ENCODE peak calls at places on chromosomes 12 and 14, in four cellular contexts. Y, G, K and E are unnamed samples.

GRCh38 chr12:1115471-1116242 is 124.6 kb downstream of the ERC1 start:
- DNase-seq in Y (no peak), G (no peak), K (no peak), E (no peak)

GRCh38 chr12:11580125-11580751 is 69.2 kb upstream of the ETV6 start:
- DNase-seq in Y (no peak), G (no peak), K (no peak), E (no peak)

GRCh38 chr12:93229494-93230310 is 148.0 kb upstream of the NUDT4 start:
- DNase-seq in Y (peak; percentile 42), G (no peak), K (no peak), E (no peak)

GRCh38 chr12:121603581-121603980 is 22.7 kb upstream of the ORAI1 start:
- DNase-seq in Y (no peak), G (no peak), K (no peak), E (no peak)

GRCh38 chr12:50285253-50285652 is 1.9 kb upstream of the LIMA1 start:
- DNase-seq in Y (no peak), G (no peak), K (no peak), E (no peak)

GRCh38 chr12:132211326-132211725 is 67.1 kb downstream of the NOC4L start:
- DNase-seq in Y (no peak), G (no peak), K (no peak), E (no peak)

GRCh38 chr14:77681196-77682157 is 26.3 kb downstream of the ALKBH1 start:
- DNase-seq in Y (no peak), G (no peak), K (no peak), E (no peak)

GRCh38 chr14:65792208-65792905 is 379.8 kb downstream of the FUT8 start:
- DNase-seq in Y (no peak), G (no peak), K (no peak), E (no peak)

GRCh38 chr14:92538412-92539017 is 24.9 kb downstream of the RIN3 start:
- DNase-seq in Y (no peak), G (no peak), K (no peak), E (no peak)

GRCh38 chr14:101191086-101191881 is 287.8 kb upstream of the RTL1 start:
- DNase-seq in Y (no peak), G (no peak), K (no peak), E (no peak)

GRCh38 chr14:49687942-49688700 is at the start of gene POLE2:
- DNase-seq in Y (peak; percentile 71), G (peak; percentile 60), K (peak; percentile 62), E (peak; percentile 52)

GRCh38 chr14:104634886-104635570 is 30.5 kb upstream of the TMEM179 start:
- DNase-seq in Y (no peak), G (no peak), K (no peak), E (no peak)

GRCh38 chr12:112705037-112705632 is 86.4 kb upstream of the RPH3A start:
- DNase-seq in Y (no peak), G (no peak), K (no peak), E (no peak)

GRCh38 chr12:91926810-91927209 is 218.8 kb downstream of the BTG1 start:
- DNase-seq in Y (no peak), G (no peak), K (no peak), E (peak; percentile 16)

GRCh38 chr12:31727197-31727596 is 1.6 kb downstream of the AMN1 start:
- DNase-seq in Y (no peak), G (no peak), K (no peak), E (no peak)

GRCh38 chr12:119528241-119528640 is 65.3 kb upstream of the TMEM233 start:
- DNase-seq in Y (no peak), G (no peak), K (no peak), E (no peak)

GRCh38 chr14:64438181-64438839 is 27.0 kb upstream of the AKAP5 start:
- DNase-seq in Y (no peak), G (no peak), K (no peak), E (no peak)

GRCh38 chr12:62259311-62259992 is 752 bp upstream of the USP15 start:
- DNase-seq in Y (no peak), G (no peak), K (no peak), E (no peak)

GRCh38 chr12:67413577-67413976 is 144.4 kb downstream of the CAND1 start:
- DNase-seq in Y (no peak), G (no peak), K (no peak), E (no peak)

GRCh38 chr12:75116611-75117010 is 93.0 kb downstream of the KCNC2 start:
- DNase-seq in Y (no peak), G (no peak), K (no peak), E (no peak)

GRCh38 chr12:72368298-72368697 is 96.1 kb downstream of the TRHDE start:
- DNase-seq in Y (no peak), G (no peak), K (no peak), E (no peak)

GRCh38 chr14:44149597-44149996 is 357.5 kb downstream of the FSCB start:
- DNase-seq in Y (no peak), G (no peak), K (no peak), E (peak; percentile 15)

GRCh38 chr14:100096656-100097055 is 31.4 kb downstream of the EVL start:
- DNase-seq in Y (no peak), G (no peak), K (no peak), E (no peak)

GRCh38 chr14:103997391-103997790 is 55.1 kb upstream of the RD3L start:
- DNase-seq in Y (no peak), G (no peak), K (no peak), E (no peak)

GRCh38 chr12:52181757-52182156 is 10.1 kb downstream of the KRT80 start:
- DNase-seq in Y (no peak), G (no peak), K (no peak), E (no peak)

GRCh38 chr12:14514154-14514842 is 53.4 kb downstream of the PLBD1 start:
- DNase-seq in Y (no peak), G (no peak), K (no peak), E (no peak)

GRCh38 chr14:71908141-71908540 is 24.1 kb upstream of the RGS6 start:
- DNase-seq in Y (no peak), G (no peak), K (no peak), E (no peak)

GRCh38 chr12:57727758-57728395 is 10.7 kb downstream of the AGAP2 start:
- DNase-seq in Y (no peak), G (no peak), K (no peak), E (no peak)